ENCODE peak calls at places on chromosomes 7 and 10, in seven cellular contexts. Z, T, X, O, R, J and F are unnamed samples.

GRCh38 chr10:16809074-16809718 is 8.0 kb downstream of the RSU1 start:
- DNase-seq in J (peak), O (peak), R (peak), Z (no peak), X (peak), T (no peak), F (no peak)

GRCh38 chr10:109239371-109239770 is 683.9 kb downstream of the XPNPEP1 start:
- DNase-seq in R (peak), X (no peak), O (no peak), J (no peak), Z (no peak), T (no peak), F (no peak)

GRCh38 chr7:97024209-97025129 is at the start of gene DLX5:
- DNase-seq in T (peak), Z (peak), R (peak), X (peak), J (peak), O (no peak), F (no peak)

GRCh38 chr10:107814865-107815487 is 650.5 kb upstream of the SORCS1 start:
- DNase-seq in R (peak), J (peak), T (peak), O (peak), Z (peak), X (peak), F (no peak)

GRCh38 chr7:25124485-25125136 is 449 bp downstream of the CYCS start:
- DNase-seq in O (peak), Z (no peak), X (no peak), R (no peak), J (no peak), T (no peak), F (peak)

GRCh38 chr10:86964061-86964846 is 4.0 kb upstream of the ADIRF start:
- DNase-seq in J (no peak), R (no peak), Z (no peak), T (peak), O (no peak), X (peak), F (no peak)

GRCh38 chr7:49669692-49670260 is 103.7 kb upstream of the VWC2 start:
- DNase-seq in T (peak), Z (no peak), R (no peak), X (no peak), O (no peak), J (no peak), F (no peak)

GRCh38 chr7:39754326-39755120 is 131.2 kb downstream of the RALA start:
- DNase-seq in X (peak), R (peak), J (no peak), O (peak), Z (peak), T (no peak), F (no peak)

GRCh38 chr7:92888-93672 is 99.3 kb upstream of the FAM20C start:
- DNase-seq in O (no peak), Z (no peak), J (no peak), X (no peak), T (no peak), R (no peak), F (no peak)

GRCh38 chr10:44933922-44934321 is 22.8 kb downstream of the TMEM72 start:
- DNase-seq in J (no peak), T (no peak), O (no peak), Z (no peak), X (no peak), R (no peak), F (no peak)

GRCh38 chr10:73183882-73184281 is 16.0 kb downstream of the FAM149B1 start:
- DNase-seq in O (peak), Z (no peak), J (no peak), R (peak), T (no peak), X (no peak), F (no peak)

GRCh38 chr10:119933179-119933578 is 40.6 kb downstream of the SEC23IP start:
- DNase-seq in T (no peak), X (peak), O (peak), J (no peak), Z (no peak), R (peak), F (no peak)

GRCh38 chr7:2734084-2734601 is 46.1 kb downstream of the AMZ1 start:
- DNase-seq in O (no peak), Z (no peak), R (no peak), X (no peak), J (no peak), T (no peak), F (no peak)

GRCh38 chr10:49568235-49568634 is 29.3 kb upstream of the ERCC6 start:
- DNase-seq in Z (no peak), O (peak), R (peak), J (no peak), T (no peak), X (no peak), F (no peak)

GRCh38 chr7:157549612-157550299 is 213.0 kb downstream of the DNAJB6 start:
- DNase-seq in T (no peak), Z (no peak), X (no peak), R (no peak), J (no peak), O (no peak), F (no peak)

GRCh38 chr7:86328801-86329433 is 314.8 kb upstream of the GRM3 start:
- DNase-seq in Z (no peak), R (no peak), X (no peak), T (no peak), O (no peak), J (no peak), F (no peak)

GRCh38 chr10:43342279-43343125 is 28.9 kb upstream of the FXYD4 start:
- DNase-seq in J (no peak), T (no peak), R (no peak), O (no peak), Z (no peak), X (no peak), F (no peak)

GRCh38 chr10:125562737-125563136 is 120.2 kb downstream of the TEX36 start:
- DNase-seq in O (no peak), T (no peak), Z (no peak), R (no peak), J (no peak), X (no peak), F (no peak)

GRCh38 chr7:82202107-82202506 is 241.5 kb downstream of the CACNA2D1 start:
- DNase-seq in J (no peak), T (no peak), R (no peak), X (no peak), O (no peak), Z (no peak), F (no peak)

GRCh38 chr7:94338921-94339371 is 55.7 kb upstream of the COL1A2 start:
- DNase-seq in O (peak), J (no peak), T (no peak), R (peak), X (no peak), Z (no peak), F (no peak)

GRCh38 chr7:137898839-137899681 is 52.3 kb upstream of the DGKI start:
- DNase-seq in O (peak), Z (peak), X (peak), T (peak), R (peak), J (peak), F (peak)

GRCh38 chr10:29482591-29483421 is 152.0 kb downstream of the SVIL start:
- DNase-seq in T (no peak), O (peak), X (no peak), Z (no peak), R (peak), J (no peak), F (no peak)

GRCh38 chr7:143085109-143085508 is 33.0 kb downstream of the OR6V1 start:
- DNase-seq in Z (no peak), T (no peak), X (no peak), J (no peak), R (no peak), O (no peak), F (no peak)

GRCh38 chr7:44289341-44290249 is 35.8 kb downstream of the CAMK2B start:
- DNase-seq in Z (peak), T (no peak), J (peak), X (no peak), O (peak), R (no peak), F (peak)

GRCh38 chr10:12638103-12638502 is 288.8 kb downstream of the CAMK1D start:
- DNase-seq in R (peak), O (no peak), Z (no peak), J (no peak), T (no peak), X (peak), F (no peak)

GRCh38 chr7:41478187-41478586 is 224.7 kb downstream of the INHBA start:
- DNase-seq in X (no peak), R (peak), O (peak), J (no peak), T (no peak), Z (no peak), F (no peak)

GRCh38 chr7:23230586-23231195 is 15.9 kb upstream of the GPNMB start:
- DNase-seq in X (no peak), J (peak), Z (no peak), T (no peak), R (no peak), O (no peak), F (no peak)

DNA sequence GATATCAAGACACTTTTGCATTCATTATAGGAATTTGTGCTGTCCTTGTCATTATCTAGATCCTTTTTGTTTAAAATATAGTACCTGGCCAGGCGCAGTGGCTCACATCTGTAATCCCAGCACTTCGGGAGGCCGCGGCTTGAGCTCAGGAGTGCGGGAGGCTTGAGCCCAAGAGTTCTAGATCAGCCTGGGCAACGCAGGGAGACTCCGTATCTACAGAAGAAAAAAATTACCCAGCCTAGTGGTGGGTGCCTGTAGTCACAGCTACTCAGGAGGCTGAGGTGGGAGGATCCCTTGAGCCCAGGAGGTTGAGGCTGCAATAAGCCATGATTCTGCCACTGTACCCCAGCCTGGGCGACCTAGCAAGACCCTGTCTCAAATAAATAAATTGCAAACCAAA is 621 bp upstream of the MORN4 start:
- DNase-seq in X (no peak), O (peak), R (no peak), T (no peak), J (no peak), Z (no peak), F (no peak)
- TF ChIP-seq CTCF in X (no peak), O (no peak), R (no peak), T (no peak), J (peak), Z (no peak), F (no peak)

GRCh38 chr10:101030492-101031127 is 319 bp downstream of the PDZD7 start:
- DNase-seq in T (no peak), Z (no peak), O (no peak), X (no peak), R (no peak), J (no peak), F (no peak)

GRCh38 chr10:101031796-101032636 is 982 bp downstream of the SFXN3 start:
- DNase-seq in O (peak), X (peak), J (peak), Z (peak), T (peak), R (peak), F (peak)

GRCh38 chr10:101031128-101031795 is at the start of the genes PDZD7 and SFXN3:
- DNase-seq in R (peak), T (peak), O (peak), J (peak), Z (peak), X (peak), F (peak)

GRCh38 chr10:101028446-101029244 is 2.3 kb downstream of the PDZD7 start:
- DNase-seq in T (no peak), O (no peak), J (no peak), X (no peak), R (no peak), Z (no peak), F (no peak)

DNA sequence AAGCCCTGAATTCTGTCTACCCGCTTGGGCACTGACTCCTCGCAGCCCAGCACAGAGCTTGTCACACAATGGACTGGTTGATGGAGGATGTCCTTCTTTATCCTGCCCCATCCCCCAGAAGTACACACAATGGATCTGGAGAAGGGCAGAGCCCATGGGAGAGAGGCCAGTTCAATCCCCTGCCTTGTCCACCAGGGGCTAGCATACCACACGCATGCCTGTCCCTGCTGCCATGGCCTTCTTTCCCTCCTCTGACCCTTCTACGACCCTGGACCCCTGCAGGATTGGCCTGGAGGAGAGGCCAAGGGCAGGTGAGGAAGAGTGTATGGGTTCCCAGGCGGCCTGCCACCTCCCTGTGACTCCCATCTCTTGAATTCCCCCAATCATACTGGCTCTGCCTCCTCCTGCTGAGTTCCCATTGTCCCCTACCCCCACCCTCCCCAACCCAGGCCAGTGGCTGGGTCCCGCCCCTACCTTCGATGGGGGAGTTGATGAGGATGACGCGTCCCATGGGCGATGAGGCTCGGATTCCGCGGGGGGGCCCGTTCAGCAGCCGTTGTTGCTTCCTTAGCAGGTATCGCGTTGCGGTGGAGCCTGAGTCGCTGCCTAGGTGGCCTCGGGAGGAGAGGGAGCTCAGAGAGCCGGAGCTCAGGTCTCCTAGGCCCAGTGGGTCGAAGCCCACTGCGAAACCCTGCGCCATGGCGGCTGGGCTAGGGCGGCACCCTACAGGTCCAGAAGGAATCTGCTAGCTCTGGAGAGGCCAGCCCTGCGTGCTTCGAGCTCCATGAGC is 1.2 kb downstream of the PDZD7 start:
- DNase-seq in T (no peak), X (no peak), R (no peak), Z (no peak), O (no peak), J (no peak), F (no peak)
- TF ChIP-seq CTCF in T (no peak), X (no peak), R (no peak), Z (no peak), O (peak), J (no peak), F (no peak)

DNA sequence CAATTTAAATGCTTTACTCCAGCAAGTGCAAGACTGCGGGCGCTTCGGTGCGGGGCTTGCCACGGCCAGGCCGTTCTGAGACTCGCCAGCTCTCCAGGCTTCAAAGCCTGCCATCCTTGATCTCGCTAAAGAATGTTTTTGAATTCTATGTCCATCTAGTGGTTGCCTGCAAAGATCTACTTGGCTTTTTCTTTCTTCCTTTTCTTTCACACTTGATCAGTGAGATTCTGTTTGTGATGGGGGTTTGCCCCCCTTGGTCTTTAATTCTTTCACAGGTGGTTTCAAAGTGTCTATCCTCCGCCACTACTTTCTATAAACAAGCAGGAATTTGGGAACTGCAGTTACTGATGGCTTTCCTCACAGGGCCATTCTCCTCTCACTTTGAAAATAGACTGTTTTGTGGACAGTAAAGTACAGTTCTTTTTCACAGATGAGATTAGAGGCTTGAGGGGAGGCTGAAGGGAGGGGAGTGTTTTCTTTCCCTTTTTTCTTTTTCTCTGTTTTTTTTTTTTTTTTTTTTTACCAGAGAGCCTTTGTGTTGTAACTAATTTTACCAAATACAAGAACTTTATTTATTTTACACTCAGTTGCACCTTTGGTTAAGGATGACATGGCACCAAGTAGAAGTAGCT is 15.2 kb upstream of the FBXW4 start:
- DNase-seq in Z (no peak), T (no peak), O (no peak), J (no peak), X (no peak), R (peak), F (no peak)
- TF ChIP-seq CTCF in Z (no peak), T (no peak), O (peak), J (no peak), X (no peak), R (peak), F (no peak)

DNA sequence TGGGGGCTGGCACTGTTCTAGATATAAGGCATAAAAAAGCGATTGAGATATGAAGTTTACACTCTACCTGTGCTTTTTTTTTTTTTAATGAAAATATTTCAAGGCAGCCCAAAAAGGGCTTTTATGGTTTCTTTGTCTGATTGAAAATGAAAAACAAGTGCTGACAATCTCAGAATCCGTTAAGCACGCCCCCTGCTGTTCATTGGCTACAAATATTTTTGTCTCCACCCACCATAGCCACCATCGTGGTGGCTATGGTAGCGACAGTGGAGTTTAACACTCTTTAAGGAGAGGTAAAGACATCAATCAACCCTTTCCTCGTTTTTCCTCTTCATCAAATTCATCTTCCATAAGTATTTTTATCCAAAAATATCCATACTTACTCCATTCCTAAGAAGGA is 94.2 kb downstream of the CD36 start:
- DNase-seq in Z (no peak), T (no peak), J (no peak), O (no peak), X (no peak), R (no peak), F (no peak)
- TF ChIP-seq CTCF in Z (no peak), T (no peak), J (no peak), O (peak), X (no peak), R (no peak), F (no peak)

GRCh38 chr10:126913316-126913715 is 8.1 kb downstream of the DOCK1 start:
- DNase-seq in X (no peak), O (no peak), T (no peak), R (no peak), Z (no peak), J (no peak), F (no peak)

GRCh38 chr10:126911301-126911700 is 6.1 kb downstream of the DOCK1 start:
- DNase-seq in O (no peak), R (no peak), X (no peak), T (no peak), Z (no peak), J (no peak), F (no peak)

GRCh38 chr10:126917375-126917774 is 12.1 kb downstream of the DOCK1 start:
- DNase-seq in J (no peak), Z (no peak), O (no peak), R (no peak), X (no peak), T (no peak), F (no peak)

GRCh38 chr10:126917975-126918908 is 13.0 kb downstream of the DOCK1 start:
- DNase-seq in Z (no peak), R (no peak), X (no peak), T (no peak), O (no peak), J (no peak), F (no peak)

GRCh38 chr10:126914561-126914960 is 9.3 kb downstream of the DOCK1 start:
- DNase-seq in X (no peak), O (no peak), R (no peak), Z (no peak), J (no peak), T (no peak), F (no peak)
- TF ChIP-seq CTCF in X (no peak), O (no peak), R (no peak), Z (no peak), J (no peak), T (no peak), F (no peak)

DNA sequence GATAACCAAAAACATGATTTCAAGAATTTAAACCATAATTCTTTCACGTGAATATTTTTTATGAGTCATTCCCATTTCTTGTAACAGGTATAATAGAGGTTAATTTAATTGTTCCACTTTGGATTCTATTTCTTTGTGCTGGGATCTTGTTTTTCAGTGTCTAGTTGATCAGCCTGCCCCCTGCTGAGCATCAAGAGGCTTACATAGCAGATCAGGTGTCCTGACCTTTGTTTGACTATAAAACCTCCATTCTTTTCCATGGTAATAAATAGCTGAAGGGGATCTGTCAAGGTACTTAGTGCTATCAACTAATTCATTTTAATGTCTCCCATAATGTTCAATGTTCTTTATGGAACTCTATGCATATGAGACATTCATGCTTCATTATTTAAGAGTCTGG is 4.9 kb downstream of the COL17A1 start:
- DNase-seq in T (no peak), R (peak), X (peak), O (peak), Z (no peak), J (no peak), F (no peak)
- TF ChIP-seq CTCF in T (no peak), R (peak), X (peak), O (peak), Z (no peak), J (peak), F (no peak)